ENCODE peak calls at places on chromosomes 1 and 21, in six cellular contexts. One of them, this sample, is unnamed. For H3K4me1, the result is how much of the 10 kb centered on the place peaks cover.

GRCh38 chr21:19621837-19622496 is 1218.4 kb upstream of the TMPRSS15 start:
- DNase-seq in fibroblast of lung: no peak
- DNase-seq in HCT116: no peak
- DNase-seq in IMR-90: no peak
- DNase-seq in hepatocyte: no peak
- DNase-seq in astrocyte: no peak
- DNase-seq in this sample: no peak

GRCh38 chr1:57111210-57111609 is 145.4 kb upstream of the C8B start:
- DNase-seq in fibroblast of lung: no peak
- DNase-seq in HCT116: no peak
- DNase-seq in IMR-90: no peak
- DNase-seq in hepatocyte: peak
- DNase-seq in astrocyte: no peak
- DNase-seq in this sample: no peak

GRCh38 chr1:14598007-14598497 is 433 bp upstream of the KAZN start:
- DNase-seq in fibroblast of lung: no peak
- DNase-seq in HCT116: no peak
- DNase-seq in IMR-90: no peak
- DNase-seq in hepatocyte: peak
- DNase-seq in astrocyte: no peak
- DNase-seq in this sample: no peak

GRCh38 chr1:151680812-151681211 is 35.8 kb downstream of the CELF3 start:
- DNase-seq in fibroblast of lung: peak
- DNase-seq in HCT116: peak
- DNase-seq in IMR-90: peak
- DNase-seq in hepatocyte: no peak
- DNase-seq in astrocyte: peak
- DNase-seq in this sample: peak

GRCh38 chr1:220483700-220484099 is 44.2 kb upstream of the MARK1 start:
- DNase-seq in fibroblast of lung: peak
- DNase-seq in HCT116: no peak
- DNase-seq in IMR-90: no peak
- DNase-seq in hepatocyte: peak
- DNase-seq in astrocyte: no peak
- DNase-seq in this sample: no peak

GRCh38 chr1:1432951-1433803 is 2.3 kb upstream of the VWA1 start:
- DNase-seq in fibroblast of lung: no peak
- DNase-seq in HCT116: no peak
- DNase-seq in IMR-90: no peak
- DNase-seq in hepatocyte: peak
- DNase-seq in astrocyte: no peak
- DNase-seq in this sample: peak

GRCh38 chr1:217812175-217812574 is 181.0 kb downstream of the SPATA17 start:
- DNase-seq in fibroblast of lung: no peak
- DNase-seq in HCT116: no peak
- DNase-seq in IMR-90: no peak
- DNase-seq in hepatocyte: no peak
- DNase-seq in astrocyte: no peak
- DNase-seq in this sample: no peak

GRCh38 chr1:2973661-2974593 is 47.3 kb upstream of the ACTRT2 start:
- DNase-seq in fibroblast of lung: no peak
- DNase-seq in HCT116: no peak
- DNase-seq in IMR-90: no peak
- DNase-seq in hepatocyte: no peak
- DNase-seq in astrocyte: no peak
- DNase-seq in this sample: peak

GRCh38 chr21:16264314-16264713 is 534.5 kb downstream of the USP25 start:
- DNase-seq in fibroblast of lung: peak
- DNase-seq in HCT116: no peak
- DNase-seq in IMR-90: no peak
- DNase-seq in hepatocyte: no peak
- DNase-seq in astrocyte: no peak
- DNase-seq in this sample: no peak

GRCh38 chr1:246782120-246782900 is 58.1 kb downstream of the SCCPDH start:
- DNase-seq in fibroblast of lung: peak
- DNase-seq in HCT116: no peak
- DNase-seq in IMR-90: peak
- DNase-seq in hepatocyte: no peak
- DNase-seq in astrocyte: peak
- DNase-seq in this sample: peak

GRCh38 chr1:50271968-50272578 is 151.2 kb downstream of the DMRTA2 start:
- DNase-seq in fibroblast of lung: no peak
- DNase-seq in HCT116: peak
- DNase-seq in IMR-90: no peak
- DNase-seq in hepatocyte: peak
- DNase-seq in astrocyte: no peak
- DNase-seq in this sample: no peak

GRCh38 chr1:2046225-2046917 is 3.8 kb upstream of the PRKCZ start:
- DNase-seq in fibroblast of lung: peak
- DNase-seq in HCT116: peak
- DNase-seq in IMR-90: no peak
- DNase-seq in hepatocyte: peak
- DNase-seq in astrocyte: no peak
- DNase-seq in this sample: peak

GRCh38 chr1:185244015-185244747 is 72.9 kb downstream of the IVNS1ABP start:
- DNase-seq in fibroblast of lung: peak
- DNase-seq in HCT116: no peak
- DNase-seq in IMR-90: peak
- DNase-seq in hepatocyte: no peak
- DNase-seq in astrocyte: peak
- DNase-seq in this sample: peak

GRCh38 chr1:145688328-145688727 is 18.8 kb downstream of the PDZK1 start:
- DNase-seq in fibroblast of lung: no peak
- DNase-seq in HCT116: no peak
- DNase-seq in IMR-90: no peak
- DNase-seq in hepatocyte: no peak
- DNase-seq in astrocyte: no peak
- DNase-seq in this sample: no peak

GRCh38 chr1:230165526-230165925 is 98.5 kb downstream of the GALNT2 start:
- DNase-seq in fibroblast of lung: no peak
- DNase-seq in HCT116: no peak
- DNase-seq in IMR-90: no peak
- DNase-seq in hepatocyte: no peak
- DNase-seq in astrocyte: no peak
- DNase-seq in this sample: no peak

GRCh38 chr1:23951646-23952095 is 8.0 kb upstream of the PNRC2 start:
- DNase-seq in fibroblast of lung: peak
- DNase-seq in HCT116: no peak
- DNase-seq in IMR-90: peak
- DNase-seq in hepatocyte: peak
- DNase-seq in astrocyte: peak
- DNase-seq in this sample: peak

GRCh38 chr1:198908995-198909394 is 270.2 kb downstream of the PTPRC start:
- DNase-seq in fibroblast of lung: no peak
- DNase-seq in HCT116: no peak
- DNase-seq in IMR-90: no peak
- DNase-seq in hepatocyte: no peak
- DNase-seq in astrocyte: no peak
- DNase-seq in this sample: no peak

GRCh38 chr1:198912046-198912445 is 273.2 kb downstream of the PTPRC start:
- DNase-seq in fibroblast of lung: no peak
- DNase-seq in HCT116: no peak
- DNase-seq in IMR-90: no peak
- DNase-seq in hepatocyte: no peak
- DNase-seq in astrocyte: no peak
- DNase-seq in this sample: no peak

GRCh38 chr1:198910816-198911215 is 272.0 kb downstream of the PTPRC start:
- DNase-seq in fibroblast of lung: no peak
- DNase-seq in HCT116: no peak
- DNase-seq in IMR-90: no peak
- DNase-seq in hepatocyte: no peak
- DNase-seq in astrocyte: no peak
- DNase-seq in this sample: no peak

GRCh38 chr1:198907423-198907746 is 268.5 kb downstream of the PTPRC start:
- DNase-seq in fibroblast of lung: no peak
- DNase-seq in HCT116: no peak
- DNase-seq in IMR-90: no peak
- DNase-seq in hepatocyte: no peak
- DNase-seq in astrocyte: no peak
- DNase-seq in this sample: no peak

DNA sequence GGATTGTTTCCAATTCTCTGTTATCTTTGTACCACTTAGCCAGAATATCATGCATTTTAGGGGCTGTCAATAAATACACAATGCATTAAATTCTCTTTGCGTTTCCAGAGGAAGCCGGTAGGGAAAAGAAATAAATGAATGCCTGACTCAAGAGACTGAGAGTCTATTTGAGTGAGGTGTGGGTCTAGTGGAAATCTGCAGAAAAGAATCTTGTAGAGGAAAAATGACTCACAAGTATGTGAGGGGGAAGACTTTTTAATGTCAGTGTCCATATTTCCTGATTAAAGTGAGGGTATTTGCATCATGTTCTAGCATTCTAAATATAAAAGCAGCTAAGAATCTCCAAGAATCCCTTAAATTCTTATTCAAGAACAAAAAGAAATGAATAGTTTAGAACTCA is 271.1 kb downstream of the PTPRC start:
- DNase-seq in fibroblast of lung: no peak
- DNase-seq in HCT116: no peak
- DNase-seq in IMR-90: peak
- DNase-seq in hepatocyte: no peak
- DNase-seq in astrocyte: peak
- DNase-seq in this sample: no peak
- H3K4me2 ChIP-seq in fibroblast of lung: no peak
- H3K4me2 ChIP-seq in HCT116: no peak
- H3K4me2 ChIP-seq in IMR-90: peak
- H3K4me2 ChIP-seq in hepatocyte: no peak
- H3K4me2 ChIP-seq in astrocyte: peak
- H3K4me2 ChIP-seq in this sample: peak

GRCh38 chr1:94095112-94095637 is 25.8 kb downstream of the ABCA4 start:
- DNase-seq in fibroblast of lung: peak
- DNase-seq in HCT116: no peak
- DNase-seq in IMR-90: peak
- DNase-seq in hepatocyte: peak
- DNase-seq in astrocyte: peak
- DNase-seq in this sample: peak
- H2AFZ ChIP-seq in fibroblast of lung: no peak
- H2AFZ ChIP-seq in HCT116: no peak
- H2AFZ ChIP-seq in IMR-90: peak
- H2AFZ ChIP-seq in hepatocyte: no peak
- H2AFZ ChIP-seq in astrocyte: no peak
- H2AFZ ChIP-seq in this sample: peak

GRCh38 chr1:158017800-158018595 is 24.6 kb downstream of the KIRREL1 start:
- DNase-seq in fibroblast of lung: no peak
- DNase-seq in HCT116: no peak
- DNase-seq in IMR-90: no peak
- DNase-seq in hepatocyte: no peak
- DNase-seq in astrocyte: peak
- DNase-seq in this sample: peak

GRCh38 chr1:158020877-158021630 is 27.6 kb downstream of the KIRREL1 start:
- DNase-seq in fibroblast of lung: no peak
- DNase-seq in HCT116: no peak
- DNase-seq in IMR-90: no peak
- DNase-seq in hepatocyte: no peak
- DNase-seq in astrocyte: peak
- DNase-seq in this sample: no peak

GRCh38 chr1:158016651-158017335 is 23.3 kb downstream of the KIRREL1 start:
- DNase-seq in fibroblast of lung: no peak
- DNase-seq in HCT116: no peak
- DNase-seq in IMR-90: no peak
- DNase-seq in hepatocyte: no peak
- DNase-seq in astrocyte: no peak
- DNase-seq in this sample: no peak

GRCh38 chr1:158021721-158022120 is 28.3 kb downstream of the KIRREL1 start:
- DNase-seq in fibroblast of lung: no peak
- DNase-seq in HCT116: no peak
- DNase-seq in IMR-90: no peak
- DNase-seq in hepatocyte: no peak
- DNase-seq in astrocyte: no peak
- DNase-seq in this sample: no peak

GRCh38 chr1:158019177-158019868 is 25.9 kb downstream of the KIRREL1 start:
- DNase-seq in fibroblast of lung: peak
- DNase-seq in HCT116: peak
- DNase-seq in IMR-90: peak
- DNase-seq in hepatocyte: peak
- DNase-seq in astrocyte: peak
- DNase-seq in this sample: peak
- H3K4me1 ChIP-seq in fibroblast of lung: half or more
- H3K4me1 ChIP-seq in HCT116: under half
- H3K4me1 ChIP-seq in IMR-90: half or more
- H3K4me1 ChIP-seq in hepatocyte: half or more
- H3K4me1 ChIP-seq in astrocyte: half or more
- H3K4me1 ChIP-seq in this sample: half or more

GRCh38 chr21:29194342-29194741 is 63.9 kb downstream of the MAP3K7CL start:
- DNase-seq in fibroblast of lung: no peak
- DNase-seq in HCT116: no peak
- DNase-seq in IMR-90: no peak
- DNase-seq in hepatocyte: no peak
- DNase-seq in astrocyte: no peak
- DNase-seq in this sample: no peak
- H3K4me2 ChIP-seq in fibroblast of lung: no peak
- H3K4me2 ChIP-seq in HCT116: no peak
- H3K4me2 ChIP-seq in IMR-90: no peak
- H3K4me2 ChIP-seq in hepatocyte: peak
- H3K4me2 ChIP-seq in astrocyte: peak
- H3K4me2 ChIP-seq in this sample: no peak

GRCh38 chr1:226973898-226974543 is 33.9 kb downstream of the COQ8A start:
- DNase-seq in fibroblast of lung: peak
- DNase-seq in HCT116: no peak
- DNase-seq in IMR-90: peak
- DNase-seq in hepatocyte: peak
- DNase-seq in astrocyte: no peak
- DNase-seq in this sample: peak
- H2AFZ ChIP-seq in fibroblast of lung: peak
- H2AFZ ChIP-seq in HCT116: no peak
- H2AFZ ChIP-seq in IMR-90: peak
- H2AFZ ChIP-seq in hepatocyte: no peak
- H2AFZ ChIP-seq in astrocyte: no peak
- H2AFZ ChIP-seq in this sample: peak

DNA sequence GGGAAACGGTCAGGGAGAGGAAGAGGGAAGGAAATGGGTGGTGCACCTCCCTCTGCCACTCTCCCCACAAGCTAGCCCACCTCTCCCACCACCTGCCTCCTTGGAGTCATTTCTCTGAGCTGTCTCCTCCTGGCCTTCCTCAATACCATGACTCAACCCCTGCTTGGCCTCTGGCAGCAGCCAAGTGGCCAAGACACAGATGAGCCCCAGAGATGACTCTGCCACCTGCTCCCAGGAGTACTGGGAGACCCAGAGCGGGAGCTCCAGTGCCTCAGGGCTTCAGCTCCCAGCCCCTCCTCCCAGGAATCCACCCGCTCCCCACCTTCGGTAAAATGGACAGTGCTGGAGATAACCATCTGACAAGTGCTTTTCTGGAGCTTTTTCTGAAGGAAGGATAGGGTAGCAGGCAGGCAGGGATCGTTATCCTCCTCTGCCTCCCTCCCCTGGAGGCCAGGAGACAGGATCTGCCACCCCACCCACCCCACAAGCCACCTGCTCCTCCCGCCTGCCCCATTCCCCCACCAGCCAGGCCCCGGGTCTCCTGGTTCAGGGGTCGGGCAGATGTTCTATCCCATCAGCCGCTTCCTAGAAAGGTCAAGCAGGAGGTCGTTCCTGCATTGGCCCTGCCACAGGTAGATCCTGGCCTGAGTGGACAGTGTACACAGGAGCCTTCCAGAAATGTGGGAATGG is 2.5 kb downstream of the S100A16 start:
- DNase-seq in fibroblast of lung: no peak
- DNase-seq in HCT116: no peak
- DNase-seq in IMR-90: peak
- DNase-seq in hepatocyte: no peak
- DNase-seq in astrocyte: peak
- DNase-seq in this sample: peak
- H3K4me1 ChIP-seq in fibroblast of lung: under half
- H3K4me1 ChIP-seq in HCT116: half or more
- H3K4me1 ChIP-seq in IMR-90: under half
- H3K4me1 ChIP-seq in hepatocyte: under half
- H3K4me1 ChIP-seq in astrocyte: under half
- H3K4me1 ChIP-seq in this sample: under half

GRCh38 chr1:93723101-93723500 is 41.5 kb upstream of the BCAR3 start:
- DNase-seq in fibroblast of lung: no peak
- DNase-seq in HCT116: no peak
- DNase-seq in IMR-90: no peak
- DNase-seq in hepatocyte: no peak
- DNase-seq in astrocyte: no peak
- DNase-seq in this sample: peak
- H3K4me2 ChIP-seq in fibroblast of lung: no peak
- H3K4me2 ChIP-seq in HCT116: peak
- H3K4me2 ChIP-seq in IMR-90: no peak
- H3K4me2 ChIP-seq in hepatocyte: no peak
- H3K4me2 ChIP-seq in astrocyte: peak
- H3K4me2 ChIP-seq in this sample: no peak